ENCODE peak calls at places on chromosomes 7 and 10, in ten cellular contexts. Q is body of pancreas; R is foreskin keratinocyte; I is heart left ventricle; J is WERI-Rb-1; Y is sigmoid colon; T is GM12865; K is Calu3; W is astrocyte of the spinal cord; M is activated CD8-positive, alpha-beta T cell treated with anti-CD3 and anti-CD28 coated beads for 36 hours. E is an unnamed sample.

GRCh38 chr10:35613597-35614226 is 8.6 kb downstream of the GJD4 start:
- DNase-seq in I (no peak), M (no peak), R (no peak), T (no peak), Y (no peak), W (peak; percentile 37), Q (no peak), J (peak; percentile 16), K (no peak), E (no peak)

GRCh38 chr10:133262696-133263095 is 14.0 kb downstream of the ADAM8 start:
- DNase-seq in I (no peak), T (no peak), J (peak; percentile 72), Y (no peak), Q (no peak), M (no peak), R (peak; percentile 31), W (no peak), K (no peak), E (no peak)

GRCh38 chr10:104255244-104255981 is 721 bp downstream of the GSTO1 start:
- DNase-seq in Q (no peak), J (no peak), I (peak; percentile 18), K (no peak), R (no peak), W (peak; percentile 62), Y (no peak), M (no peak), T (peak; percentile 22), E (no peak)

GRCh38 chr10:5570979-5571810 is 46.4 kb downstream of the CALML3 start:
- DNase-seq in R (no peak), M (no peak), Q (no peak), I (no peak), W (no peak), T (no peak), K (no peak), J (no peak), Y (no peak), E (no peak)

GRCh38 chr7:82443801-82444219 is 233 bp upstream of the CACNA2D1 start:
- DNase-seq in M (no peak), Q (peak; percentile 56), Y (peak; percentile 96), W (peak; percentile 87), R (no peak), I (peak; percentile 89), K (peak; percentile 44), J (peak; percentile 92), T (peak; percentile 39), E (no peak)

GRCh38 chr7:151246161-151247015 is 2.1 kb downstream of the SMARCD3 start:
- DNase-seq in I (no peak), T (no peak), M (no peak), J (no peak), Y (peak; percentile 71), Q (no peak), R (no peak), K (no peak), W (no peak), E (no peak)

GRCh38 chr10:59580257-59580863 is 129.3 kb downstream of the SLC16A9 start:
- DNase-seq in W (peak; percentile 63), R (no peak), I (no peak), Y (no peak), M (no peak), T (peak; percentile 15), K (peak; percentile 8), J (no peak), Q (no peak), E (peak; percentile 46)

GRCh38 chr10:130009228-130009627 is 45.2 kb upstream of the EBF3 start:
- DNase-seq in T (no peak), Q (no peak), W (no peak), Y (no peak), M (no peak), R (no peak), I (no peak), J (no peak), K (no peak), E (no peak)

GRCh38 chr10:69567920-69568319 is 5.3 kb downstream of the NEUROG3 start:
- DNase-seq in Q (peak; percentile 53), W (peak; percentile 55), T (peak; percentile 23), M (peak; percentile 59), I (peak; percentile 26), Y (no peak), K (peak; percentile 58), R (peak; percentile 9), J (no peak), E (peak; percentile 7)

GRCh38 chr10:16752099-16752498 is 65.1 kb downstream of the RSU1 start:
- DNase-seq in Y (no peak), M (no peak), Q (no peak), K (no peak), R (no peak), W (no peak), T (no peak), J (peak; percentile 65), I (no peak), E (no peak)

DNA sequence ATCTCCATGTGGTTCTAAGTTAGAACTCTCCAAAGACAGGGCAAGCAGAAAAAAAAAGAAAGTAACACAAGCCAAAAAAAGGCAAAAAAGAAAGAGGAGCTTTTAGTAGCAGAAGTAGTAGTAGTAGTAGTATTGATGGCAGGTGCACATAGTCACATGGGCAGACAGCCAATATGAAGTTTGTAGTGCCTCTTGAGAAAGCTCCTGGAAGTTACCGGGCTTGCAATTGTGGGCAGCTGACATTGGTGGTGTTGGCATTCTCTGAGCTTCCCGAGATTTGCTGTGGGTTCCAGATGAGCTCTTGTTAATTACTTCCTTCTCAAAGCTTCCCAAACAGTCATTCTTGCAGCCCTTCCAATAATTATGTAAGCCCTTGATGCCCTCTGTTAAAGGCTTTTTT is 1128.5 kb downstream of the TYW1 start:
- DNase-seq in Q (no peak), M (no peak), J (no peak), W (no peak), R (no peak), Y (no peak), T (no peak), I (no peak), K (no peak), E (no peak)
- TF ChIP-seq CTCF in Q (no peak), M (no peak), J (no peak), W (no peak), R (no peak), Y (no peak), T (no peak), I (no peak), K (no peak), E (no peak)

GRCh38 chr10:122164815-122165491 is 106.1 kb upstream of the BTBD16 start:
- DNase-seq in K (no peak), Y (no peak), M (no peak), Q (peak; percentile 64), W (no peak), T (no peak), J (no peak), R (no peak), I (no peak), E (no peak)

GRCh38 chr10:122165492-122165832 is 105.6 kb upstream of the BTBD16 start:
- DNase-seq in J (no peak), M (no peak), W (no peak), T (no peak), I (no peak), K (no peak), Q (no peak), Y (no peak), R (no peak), E (no peak)

GRCh38 chr10:122162566-122163181 is 108.4 kb upstream of the BTBD16 start:
- DNase-seq in R (no peak), J (peak; percentile 58), W (no peak), K (no peak), I (no peak), M (no peak), Y (no peak), Q (no peak), T (no peak), E (no peak)

GRCh38 chr10:122163182-122164027 is 107.7 kb upstream of the BTBD16 start:
- DNase-seq in R (no peak), K (no peak), Y (no peak), M (peak; percentile 17), J (peak; percentile 80), Q (no peak), I (no peak), W (no peak), T (no peak), E (no peak)

DNA sequence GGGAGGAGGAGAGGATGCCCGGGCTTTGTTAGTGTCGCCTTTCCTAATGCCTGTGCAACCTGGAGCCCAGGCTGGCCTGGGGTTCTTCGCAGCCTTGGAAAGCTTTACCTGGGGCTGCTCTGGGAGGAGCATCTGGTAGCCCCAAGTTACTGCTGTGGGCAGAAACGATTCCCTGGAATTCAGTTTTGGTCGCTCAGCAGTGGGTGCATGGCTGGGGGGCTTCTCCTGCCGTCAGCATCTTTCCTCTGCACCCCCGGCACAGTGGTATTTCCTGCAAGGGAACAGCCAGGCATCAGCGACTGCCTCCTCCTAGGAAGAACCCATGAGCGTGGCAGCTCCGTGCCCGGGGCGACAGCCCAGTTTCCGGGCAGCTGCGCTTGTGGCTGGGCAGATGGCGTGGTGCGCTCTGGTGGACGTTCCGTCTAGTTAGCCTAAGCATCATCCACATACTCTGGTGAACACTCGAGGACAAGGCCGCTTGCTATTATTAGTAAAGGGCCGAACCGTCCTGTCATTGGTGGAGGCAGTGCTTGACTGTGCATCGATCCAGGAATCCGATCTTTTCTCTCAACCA is 107.0 kb upstream of the BTBD16 start:
- DNase-seq in I (no peak), Y (no peak), M (no peak), K (no peak), T (no peak), W (peak; percentile 39), Q (peak; percentile 45), J (peak; percentile 61), R (no peak), E (no peak)
- TF ChIP-seq CTCF in I (no peak), Y (no peak), M (no peak), K (no peak), T (no peak), W (peak; percentile 7), Q (no peak), J (no peak), R (no peak), E (no peak)

DNA sequence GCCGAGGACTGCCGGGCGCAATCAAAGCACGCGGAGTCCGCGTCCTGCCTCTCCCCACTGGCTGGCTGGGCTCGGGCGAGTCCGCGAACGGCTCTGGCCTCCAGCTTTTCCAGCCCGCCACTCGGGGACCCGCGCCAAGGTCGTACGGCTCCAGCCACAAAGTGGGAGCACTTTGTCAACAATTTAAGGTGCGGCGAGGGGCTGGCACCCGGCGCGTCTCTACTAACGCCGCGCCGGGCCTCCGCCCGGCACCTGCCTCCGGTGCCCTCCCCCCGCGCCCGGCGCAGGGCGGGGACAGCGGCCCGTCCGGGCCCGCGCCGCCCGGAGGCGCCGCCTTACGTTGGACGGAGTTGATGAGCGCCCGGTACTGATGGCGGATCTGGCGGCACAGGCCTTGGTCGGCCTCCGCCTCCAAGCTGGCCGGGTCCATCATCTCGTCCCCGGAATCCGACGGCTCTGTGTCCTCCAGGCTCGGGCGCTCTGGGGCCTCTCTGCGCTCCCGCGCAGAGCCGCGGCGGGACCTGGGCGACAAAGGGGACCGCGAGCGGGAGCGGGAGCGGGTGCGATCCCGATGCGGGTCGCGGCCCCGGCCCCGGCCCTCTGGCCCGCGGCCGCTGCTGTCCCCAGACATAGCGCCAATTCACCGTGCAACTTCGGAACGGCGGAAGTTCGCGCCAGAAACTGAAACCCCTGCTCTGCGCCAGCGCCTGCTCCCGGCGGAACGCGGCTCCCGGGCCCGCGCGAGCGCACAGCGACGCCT is at the start of gene NSMCE4A:
- DNase-seq in Q (peak; percentile 84), I (peak; percentile 83), W (peak; percentile 69), T (peak; percentile 89), Y (peak; percentile 89), R (peak; percentile 37), J (peak; percentile 80), K (peak; percentile 75), M (peak; percentile 74), E (peak; percentile 31)
- TF ChIP-seq CTCF in Q (no peak), I (no peak), W (no peak), T (peak; percentile 70), Y (no peak), R (peak; percentile 91), J (peak; percentile 77), K (no peak), M (no peak), E (peak; percentile 73)

GRCh38 chr10:102064868-102065560 is at the start of gene HPS6:
- DNase-seq in R (peak; percentile 78), Q (peak; percentile 93), T (peak; percentile 94), J (peak; percentile 91), I (peak; percentile 92), Y (peak; percentile 95), M (peak; percentile 91), W (peak; percentile 90), K (peak; percentile 91), E (peak; percentile 62)
- TF ChIP-seq CTCF in R (peak; percentile 52), Q (peak; percentile 8), T (no peak), J (peak; percentile 42), I (peak; percentile 48), Y (no peak), M (no peak), W (no peak), K (no peak), E (peak; percentile 18)